ENCODE peak calls at places on chromosomes 13 and 19, in five cellular contexts. K, D, P, G and N are unnamed samples.

GRCh38 chr19:13784731-13785452 is 10.4 kb upstream of the ZSWIM4 start:
- DNase-seq in K (peak; percentile 71), D (peak; percentile 69), P (peak; percentile 23), G (peak; percentile 92), N (peak; percentile 74)

GRCh38 chr19:8262431-8262830 is 45.7 kb downstream of the CD320 start:
- DNase-seq in K (no peak), D (no peak), P (no peak), G (no peak), N (no peak)

GRCh38 chr13:66513728-66514127 is 716.4 kb downstream of the PCDH9 start:
- DNase-seq in K (no peak), D (no peak), P (no peak), G (no peak), N (no peak)

GRCh38 chr19:43784251-43784980 is 3.6 kb upstream of the KCNN4 start:
- DNase-seq in K (no peak), D (peak; percentile 51), P (peak; percentile 49), G (peak; percentile 52), N (peak; percentile 94)

GRCh38 chr13:111120913-111121312 is 5.8 kb downstream of the ARHGEF7 start:
- DNase-seq in K (no peak), D (no peak), P (no peak), G (no peak), N (no peak)

GRCh38 chr13:43804461-43805070 is 17.8 kb upstream of the ENOX1 start:
- DNase-seq in K (peak; percentile 42), D (peak; percentile 36), P (no peak), G (no peak), N (peak; percentile 65)

GRCh38 chr13:97231832-97232201 is 9.7 kb downstream of the MBNL2 start:
- DNase-seq in K (no peak), D (no peak), P (no peak), G (no peak), N (no peak)

GRCh38 chr19:8174706-8175105 is 25.3 kb upstream of the FBN3 start:
- DNase-seq in K (no peak), D (no peak), P (no peak), G (no peak), N (peak; percentile 83)

GRCh38 chr13:44904982-44905381 is 84.3 kb downstream of the NUFIP1 start:
- DNase-seq in K (no peak), D (no peak), P (peak; percentile 91), G (peak; percentile 68), N (peak; percentile 90)

GRCh38 chr19:10654610-10655456 is 687 bp downstream of the ILF3 start:
- DNase-seq in K (peak; percentile 55), D (no peak), P (no peak), G (peak; percentile 82), N (peak; percentile 41)

GRCh38 chr13:61415749-61416148 is at the start of gene PCDH20:
- DNase-seq in K (no peak), D (no peak), P (no peak), G (no peak), N (no peak)